ENCODE peak calls at places on chromosome 3, in nine cellular contexts. One of them, this sample, is unnamed.

GRCh38 chr3:169666079-169666436 is 2.5 kb upstream of the MECOM start:
- DNase-seq in transverse colon: no peak
- DNase-seq in fibroblast of pulmonary artery: no peak
- DNase-seq in A673: no peak
- DNase-seq in fibroblast of villous mesenchyme: no peak
- DNase-seq in suprapubic skin: no peak
- DNase-seq in K562: no peak
- DNase-seq in cardiac fibroblast: no peak
- DNase-seq in CD4-positive, alpha-beta memory T cell: no peak
- DNase-seq in this sample: no peak

GRCh38 chr3:63927623-63928280 is 15.6 kb upstream of the SCAANT1 start:
- DNase-seq in transverse colon: no peak
- DNase-seq in fibroblast of pulmonary artery: no peak
- DNase-seq in A673: no peak
- DNase-seq in fibroblast of villous mesenchyme: no peak
- DNase-seq in suprapubic skin: no peak
- DNase-seq in K562: no peak
- DNase-seq in cardiac fibroblast: no peak
- DNase-seq in CD4-positive, alpha-beta memory T cell: no peak
- DNase-seq in this sample: no peak

GRCh38 chr3:136535906-136536305 is 216.3 kb downstream of the STAG1 start:
- DNase-seq in transverse colon: no peak
- DNase-seq in fibroblast of pulmonary artery: peak
- DNase-seq in A673: no peak
- DNase-seq in fibroblast of villous mesenchyme: no peak
- DNase-seq in suprapubic skin: no peak
- DNase-seq in K562: no peak
- DNase-seq in cardiac fibroblast: peak
- DNase-seq in CD4-positive, alpha-beta memory T cell: no peak
- DNase-seq in this sample: no peak

GRCh38 chr3:14497321-14497720 is 42.8 kb downstream of the GRIP2 start:
- DNase-seq in transverse colon: no peak
- DNase-seq in fibroblast of pulmonary artery: no peak
- DNase-seq in A673: no peak
- DNase-seq in fibroblast of villous mesenchyme: no peak
- DNase-seq in suprapubic skin: peak
- DNase-seq in K562: peak
- DNase-seq in cardiac fibroblast: no peak
- DNase-seq in CD4-positive, alpha-beta memory T cell: no peak
- DNase-seq in this sample: no peak

GRCh38 chr3:107561980-107562379 is 39.2 kb downstream of the BBX start:
- DNase-seq in transverse colon: no peak
- DNase-seq in fibroblast of pulmonary artery: no peak
- DNase-seq in A673: no peak
- DNase-seq in fibroblast of villous mesenchyme: peak
- DNase-seq in suprapubic skin: no peak
- DNase-seq in K562: no peak
- DNase-seq in cardiac fibroblast: peak
- DNase-seq in CD4-positive, alpha-beta memory T cell: no peak
- DNase-seq in this sample: no peak

GRCh38 chr3:182050932-182051331 is 339.2 kb downstream of the SOX2 start:
- DNase-seq in transverse colon: no peak
- DNase-seq in fibroblast of pulmonary artery: no peak
- DNase-seq in A673: peak
- DNase-seq in fibroblast of villous mesenchyme: no peak
- DNase-seq in suprapubic skin: no peak
- DNase-seq in K562: no peak
- DNase-seq in cardiac fibroblast: no peak
- DNase-seq in CD4-positive, alpha-beta memory T cell: no peak
- DNase-seq in this sample: no peak

GRCh38 chr3:100144255-100144866 is 30.1 kb upstream of the FILIP1L start:
- DNase-seq in transverse colon: no peak
- DNase-seq in fibroblast of pulmonary artery: no peak
- DNase-seq in A673: no peak
- DNase-seq in fibroblast of villous mesenchyme: no peak
- DNase-seq in suprapubic skin: no peak
- DNase-seq in K562: no peak
- DNase-seq in cardiac fibroblast: no peak
- DNase-seq in CD4-positive, alpha-beta memory T cell: no peak
- DNase-seq in this sample: no peak

GRCh38 chr3:59519094-59519493 is 469.3 kb upstream of the CFAP20DC start:
- DNase-seq in transverse colon: no peak
- DNase-seq in fibroblast of pulmonary artery: no peak
- DNase-seq in A673: no peak
- DNase-seq in fibroblast of villous mesenchyme: no peak
- DNase-seq in suprapubic skin: no peak
- DNase-seq in K562: no peak
- DNase-seq in cardiac fibroblast: no peak
- DNase-seq in CD4-positive, alpha-beta memory T cell: no peak
- DNase-seq in this sample: no peak

GRCh38 chr3:47713655-47714054 is 68.0 kb downstream of the SMARCC1 start:
- DNase-seq in transverse colon: no peak
- DNase-seq in fibroblast of pulmonary artery: no peak
- DNase-seq in A673: no peak
- DNase-seq in fibroblast of villous mesenchyme: no peak
- DNase-seq in suprapubic skin: no peak
- DNase-seq in K562: no peak
- DNase-seq in cardiac fibroblast: no peak
- DNase-seq in CD4-positive, alpha-beta memory T cell: no peak
- DNase-seq in this sample: no peak

GRCh38 chr3:188389711-188390346 is 235.9 kb downstream of the LPP start:
- DNase-seq in transverse colon: peak
- DNase-seq in fibroblast of pulmonary artery: no peak
- DNase-seq in A673: no peak
- DNase-seq in fibroblast of villous mesenchyme: no peak
- DNase-seq in suprapubic skin: no peak
- DNase-seq in K562: no peak
- DNase-seq in cardiac fibroblast: peak
- DNase-seq in CD4-positive, alpha-beta memory T cell: peak
- DNase-seq in this sample: no peak

GRCh38 chr3:35639251-35640185 is at the start of gene ARPP21:
- DNase-seq in transverse colon: no peak
- DNase-seq in fibroblast of pulmonary artery: peak
- DNase-seq in A673: peak
- DNase-seq in fibroblast of villous mesenchyme: no peak
- DNase-seq in suprapubic skin: no peak
- DNase-seq in K562: no peak
- DNase-seq in cardiac fibroblast: peak
- DNase-seq in CD4-positive, alpha-beta memory T cell: no peak
- DNase-seq in this sample: peak

GRCh38 chr3:72996121-72996472 is 514 bp upstream of the PPP4R2 start:
- DNase-seq in transverse colon: peak
- DNase-seq in fibroblast of pulmonary artery: no peak
- DNase-seq in A673: no peak
- DNase-seq in fibroblast of villous mesenchyme: no peak
- DNase-seq in suprapubic skin: peak
- DNase-seq in K562: no peak
- DNase-seq in cardiac fibroblast: no peak
- DNase-seq in CD4-positive, alpha-beta memory T cell: no peak
- DNase-seq in this sample: no peak
- H3K4me3 ChIP-seq in transverse colon: peak
- H3K4me3 ChIP-seq in fibroblast of pulmonary artery: peak
- H3K4me3 ChIP-seq in A673: peak
- H3K4me3 ChIP-seq in fibroblast of villous mesenchyme: peak
- H3K4me3 ChIP-seq in suprapubic skin: peak
- H3K4me3 ChIP-seq in K562: peak
- H3K4me3 ChIP-seq in cardiac fibroblast: peak
- H3K4me3 ChIP-seq in CD4-positive, alpha-beta memory T cell: peak
- H3K4me3 ChIP-seq in this sample: peak

GRCh38 chr3:128493221-128494151 is 485 bp upstream of the GATA2 start:
- DNase-seq in transverse colon: no peak
- DNase-seq in fibroblast of pulmonary artery: no peak
- DNase-seq in A673: peak
- DNase-seq in fibroblast of villous mesenchyme: peak
- DNase-seq in suprapubic skin: peak
- DNase-seq in K562: no peak
- DNase-seq in cardiac fibroblast: no peak
- DNase-seq in CD4-positive, alpha-beta memory T cell: no peak
- DNase-seq in this sample: no peak

GRCh38 chr3:128491900-128492352 is 1.1 kb downstream of the GATA2 start:
- DNase-seq in transverse colon: no peak
- DNase-seq in fibroblast of pulmonary artery: no peak
- DNase-seq in A673: peak
- DNase-seq in fibroblast of villous mesenchyme: peak
- DNase-seq in suprapubic skin: no peak
- DNase-seq in K562: no peak
- DNase-seq in cardiac fibroblast: peak
- DNase-seq in CD4-positive, alpha-beta memory T cell: no peak
- DNase-seq in this sample: no peak

GRCh38 chr3:128491071-128491899 is 1.7 kb downstream of the GATA2 start:
- DNase-seq in transverse colon: no peak
- DNase-seq in fibroblast of pulmonary artery: no peak
- DNase-seq in A673: peak
- DNase-seq in fibroblast of villous mesenchyme: peak
- DNase-seq in suprapubic skin: peak
- DNase-seq in K562: no peak
- DNase-seq in cardiac fibroblast: no peak
- DNase-seq in CD4-positive, alpha-beta memory T cell: no peak
- DNase-seq in this sample: peak

GRCh38 chr3:128494152-128494650 is 1.2 kb upstream of the GATA2 start:
- DNase-seq in transverse colon: no peak
- DNase-seq in fibroblast of pulmonary artery: no peak
- DNase-seq in A673: no peak
- DNase-seq in fibroblast of villous mesenchyme: no peak
- DNase-seq in suprapubic skin: no peak
- DNase-seq in K562: no peak
- DNase-seq in cardiac fibroblast: no peak
- DNase-seq in CD4-positive, alpha-beta memory T cell: no peak
- DNase-seq in this sample: peak

DNA sequence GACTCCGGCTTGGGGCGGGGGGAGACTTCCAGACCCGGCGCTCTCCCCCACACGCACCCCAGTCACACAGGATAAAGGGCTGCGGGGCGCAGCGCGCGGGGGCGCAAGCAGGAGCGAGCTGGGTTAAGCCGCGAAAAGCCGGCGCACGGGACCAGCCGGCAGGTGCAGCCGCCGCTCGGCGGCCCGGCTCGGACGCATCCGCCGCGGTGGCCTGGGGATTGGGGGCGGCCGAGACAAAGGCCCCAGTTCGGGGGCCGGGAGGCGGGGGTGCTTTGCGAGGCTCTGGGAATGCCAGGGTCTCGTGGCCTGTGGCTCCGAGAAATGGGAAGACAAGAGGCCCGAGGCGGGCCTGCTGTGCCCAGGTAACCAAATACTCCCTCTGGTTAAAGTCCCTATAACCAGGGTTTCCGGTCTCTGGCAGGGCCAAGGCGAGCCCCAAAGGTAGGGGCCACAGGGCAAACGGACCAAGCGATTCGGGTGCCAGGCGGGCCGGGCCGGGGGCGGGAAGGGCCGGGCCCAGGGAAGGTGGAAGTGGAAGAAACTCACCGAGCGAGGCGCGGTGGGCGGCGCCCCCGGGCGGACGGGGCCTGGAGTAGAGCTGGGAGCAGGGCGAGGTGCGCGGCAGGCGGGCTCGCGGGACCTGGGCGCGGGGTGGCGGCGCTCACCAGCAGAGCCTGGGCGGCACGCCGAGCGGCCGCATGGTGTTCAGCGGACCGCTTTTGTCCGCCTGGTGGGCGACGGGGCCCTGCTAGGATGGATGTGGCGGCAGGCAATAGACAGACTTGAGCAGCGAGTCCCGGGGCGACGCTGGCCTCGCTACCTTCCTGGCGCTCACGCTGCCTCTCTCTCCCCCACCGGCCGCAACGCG is at the start of gene GATA2:
- DNase-seq in transverse colon: no peak
- DNase-seq in fibroblast of pulmonary artery: no peak
- DNase-seq in A673: peak
- DNase-seq in fibroblast of villous mesenchyme: peak
- DNase-seq in suprapubic skin: peak
- DNase-seq in K562: no peak
- DNase-seq in cardiac fibroblast: no peak
- DNase-seq in CD4-positive, alpha-beta memory T cell: no peak
- DNase-seq in this sample: no peak
- H3K4me3 ChIP-seq in transverse colon: peak
- H3K4me3 ChIP-seq in fibroblast of pulmonary artery: peak
- H3K4me3 ChIP-seq in A673: peak
- H3K4me3 ChIP-seq in fibroblast of villous mesenchyme: peak
- H3K4me3 ChIP-seq in suprapubic skin: peak
- H3K4me3 ChIP-seq in K562: peak
- H3K4me3 ChIP-seq in cardiac fibroblast: no peak
- H3K4me3 ChIP-seq in CD4-positive, alpha-beta memory T cell: no peak
- H3K4me3 ChIP-seq in this sample: peak

GRCh38 chr3:129245141-129245540 is 4.3 kb upstream of the COPG1 start:
- DNase-seq in transverse colon: no peak
- DNase-seq in fibroblast of pulmonary artery: no peak
- DNase-seq in A673: no peak
- DNase-seq in fibroblast of villous mesenchyme: no peak
- DNase-seq in suprapubic skin: no peak
- DNase-seq in K562: no peak
- DNase-seq in cardiac fibroblast: peak
- DNase-seq in CD4-positive, alpha-beta memory T cell: no peak
- DNase-seq in this sample: no peak
- H3K4me3 ChIP-seq in transverse colon: no peak
- H3K4me3 ChIP-seq in fibroblast of pulmonary artery: no peak
- H3K4me3 ChIP-seq in A673: no peak
- H3K4me3 ChIP-seq in fibroblast of villous mesenchyme: no peak
- H3K4me3 ChIP-seq in suprapubic skin: no peak
- H3K4me3 ChIP-seq in K562: no peak
- H3K4me3 ChIP-seq in cardiac fibroblast: no peak
- H3K4me3 ChIP-seq in CD4-positive, alpha-beta memory T cell: no peak
- H3K4me3 ChIP-seq in this sample: no peak

GRCh38 chr3:194322701-194323174 is 28.4 kb downstream of the CPN2 start:
- DNase-seq in transverse colon: no peak
- DNase-seq in fibroblast of pulmonary artery: peak
- DNase-seq in A673: no peak
- DNase-seq in fibroblast of villous mesenchyme: peak
- DNase-seq in suprapubic skin: no peak
- DNase-seq in K562: peak
- DNase-seq in cardiac fibroblast: peak
- DNase-seq in CD4-positive, alpha-beta memory T cell: no peak
- DNase-seq in this sample: no peak
- H3K4me3 ChIP-seq in transverse colon: no peak
- H3K4me3 ChIP-seq in fibroblast of pulmonary artery: no peak
- H3K4me3 ChIP-seq in A673: no peak
- H3K4me3 ChIP-seq in fibroblast of villous mesenchyme: no peak
- H3K4me3 ChIP-seq in suprapubic skin: no peak
- H3K4me3 ChIP-seq in K562: no peak
- H3K4me3 ChIP-seq in cardiac fibroblast: no peak
- H3K4me3 ChIP-seq in CD4-positive, alpha-beta memory T cell: no peak
- H3K4me3 ChIP-seq in this sample: no peak

This sample was measured in HAP-1.